ENCODE peak calls at places on chromosomes 1 and 21, in six cellular contexts. One of them, this sample, is unnamed.

GRCh38 chr21:41585199-41585994 is 77.4 kb upstream of the TMPRSS2 start:
- DNase-seq in neuronal stem cell: no peak
- DNase-seq in IMR-90: no peak
- DNase-seq in trophoblast cell: peak
- DNase-seq in H9: no peak
- DNase-seq in H1: no peak
- DNase-seq in this sample: no peak

GRCh38 chr21:45525153-45525909 is 16.9 kb downstream of the SLC19A1 start:
- DNase-seq in H9: no peak
- DNase-seq in IMR-90: no peak
- DNase-seq in neuronal stem cell: no peak
- DNase-seq in trophoblast cell: no peak
- DNase-seq in H1: no peak
- DNase-seq in this sample: no peak

GRCh38 chr1:62286778-62287224 is 32.4 kb downstream of the KANK4 start:
- DNase-seq in trophoblast cell: no peak
- DNase-seq in IMR-90: no peak
- DNase-seq in H1: peak
- DNase-seq in H9: peak
- DNase-seq in neuronal stem cell: no peak
- DNase-seq in this sample: no peak

GRCh38 chr1:161954050-161954449 is 69.6 kb downstream of the OLFML2B start:
- DNase-seq in neuronal stem cell: no peak
- DNase-seq in H9: no peak
- DNase-seq in IMR-90: no peak
- DNase-seq in H1: no peak
- DNase-seq in trophoblast cell: no peak
- DNase-seq in this sample: no peak

GRCh38 chr1:216183007-216183406 is 240.2 kb downstream of the USH2A start:
- DNase-seq in trophoblast cell: peak
- DNase-seq in H1: no peak
- DNase-seq in H9: peak
- DNase-seq in IMR-90: peak
- DNase-seq in neuronal stem cell: peak
- DNase-seq in this sample: peak

GRCh38 chr1:232950919-232951579 is 638 bp downstream of the NTPCR start:
- DNase-seq in trophoblast cell: peak
- DNase-seq in neuronal stem cell: no peak
- DNase-seq in H1: no peak
- DNase-seq in IMR-90: peak
- DNase-seq in H9: peak
- DNase-seq in this sample: peak

GRCh38 chr1:217393901-217394300 is 237.0 kb downstream of the GPATCH2 start:
- DNase-seq in neuronal stem cell: peak
- DNase-seq in IMR-90: no peak
- DNase-seq in H9: no peak
- DNase-seq in trophoblast cell: no peak
- DNase-seq in H1: no peak
- DNase-seq in this sample: no peak

GRCh38 chr1:53964109-53964508 is 18.0 kb downstream of the LRRC42 start:
- DNase-seq in H1: no peak
- DNase-seq in H9: no peak
- DNase-seq in IMR-90: peak
- DNase-seq in neuronal stem cell: no peak
- DNase-seq in trophoblast cell: no peak
- DNase-seq in this sample: no peak

GRCh38 chr1:59574085-59574484 is 240.7 kb upstream of the HOOK1 start:
- DNase-seq in H1: no peak
- DNase-seq in IMR-90: peak
- DNase-seq in H9: no peak
- DNase-seq in neuronal stem cell: no peak
- DNase-seq in trophoblast cell: peak
- DNase-seq in this sample: no peak

GRCh38 chr1:87685366-87686136 is 356.9 kb downstream of the LMO4 start:
- DNase-seq in H1: no peak
- DNase-seq in neuronal stem cell: no peak
- DNase-seq in H9: peak
- DNase-seq in IMR-90: peak
- DNase-seq in trophoblast cell: no peak
- DNase-seq in this sample: peak

GRCh38 chr1:246689409-246689997 is 34.7 kb upstream of the SCCPDH start:
- DNase-seq in H1: peak
- DNase-seq in neuronal stem cell: peak
- DNase-seq in H9: peak
- DNase-seq in trophoblast cell: peak
- DNase-seq in IMR-90: peak
- DNase-seq in this sample: peak

GRCh38 chr1:174247472-174247871 is 88.2 kb downstream of the RABGAP1L start:
- DNase-seq in neuronal stem cell: no peak
- DNase-seq in H1: no peak
- DNase-seq in trophoblast cell: no peak
- DNase-seq in H9: no peak
- DNase-seq in IMR-90: no peak
- DNase-seq in this sample: no peak

GRCh38 chr1:230028602-230029223 is 38.3 kb upstream of the GALNT2 start:
- DNase-seq in H9: no peak
- DNase-seq in neuronal stem cell: no peak
- DNase-seq in H1: no peak
- DNase-seq in trophoblast cell: no peak
- DNase-seq in IMR-90: no peak
- DNase-seq in this sample: no peak

GRCh38 chr1:44587796-44588460 is 86.4 kb downstream of the TMEM53 start:
- DNase-seq in trophoblast cell: peak
- DNase-seq in H9: no peak
- DNase-seq in IMR-90: no peak
- DNase-seq in H1: no peak
- DNase-seq in neuronal stem cell: no peak
- DNase-seq in this sample: no peak

GRCh38 chr1:28800324-28800723 is 11.6 kb upstream of the OPRD1 start:
- DNase-seq in H1: no peak
- DNase-seq in neuronal stem cell: no peak
- DNase-seq in trophoblast cell: no peak
- DNase-seq in H9: no peak
- DNase-seq in IMR-90: no peak
- DNase-seq in this sample: no peak

GRCh38 chr1:28803662-28804061 is 8.3 kb upstream of the OPRD1 start:
- DNase-seq in IMR-90: no peak
- DNase-seq in H1: no peak
- DNase-seq in H9: no peak
- DNase-seq in trophoblast cell: no peak
- DNase-seq in neuronal stem cell: no peak
- DNase-seq in this sample: no peak

GRCh38 chr1:28796321-28797213 is 15.4 kb upstream of the OPRD1 start:
- DNase-seq in H9: peak
- DNase-seq in H1: no peak
- DNase-seq in IMR-90: no peak
- DNase-seq in neuronal stem cell: no peak
- DNase-seq in trophoblast cell: peak
- DNase-seq in this sample: no peak

GRCh38 chr1:28804071-28804470 is 7.9 kb upstream of the OPRD1 start:
- DNase-seq in neuronal stem cell: no peak
- DNase-seq in trophoblast cell: no peak
- DNase-seq in H1: no peak
- DNase-seq in H9: no peak
- DNase-seq in IMR-90: no peak
- DNase-seq in this sample: no peak

DNA sequence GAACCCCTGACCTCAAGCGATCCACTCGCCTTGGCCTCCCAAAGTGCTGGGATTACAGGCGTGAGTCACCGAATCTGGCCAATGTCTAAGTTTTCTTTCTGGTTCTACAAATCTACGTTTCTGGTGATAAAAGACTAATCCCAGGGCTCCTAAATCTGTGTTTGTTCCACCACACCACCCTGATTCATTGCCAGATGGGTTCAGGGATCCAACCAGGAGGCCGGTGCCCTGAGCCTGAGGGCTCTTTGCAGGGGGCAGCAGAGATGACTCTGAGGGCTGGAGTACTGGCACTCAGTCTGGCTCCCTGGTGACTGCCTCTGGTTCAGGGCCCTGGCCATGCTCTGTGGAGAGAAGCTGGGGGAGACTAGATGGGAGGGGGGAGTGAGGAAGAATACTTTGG is 10.5 kb upstream of the OPRD1 start:
- DNase-seq in IMR-90: no peak
- DNase-seq in neuronal stem cell: no peak
- DNase-seq in H9: no peak
- DNase-seq in H1: no peak
- DNase-seq in trophoblast cell: no peak
- DNase-seq in this sample: no peak
- H2AFZ ChIP-seq in IMR-90: no peak
- H2AFZ ChIP-seq in neuronal stem cell: no peak
- H2AFZ ChIP-seq in H9: no peak
- H2AFZ ChIP-seq in H1: no peak
- H2AFZ ChIP-seq in trophoblast cell: no peak
- H2AFZ ChIP-seq in this sample: no peak

GRCh38 chr1:200310824-200311223 is 99.0 kb downstream of the ZNF281 start:
- DNase-seq in H1: no peak
- DNase-seq in H9: no peak
- DNase-seq in trophoblast cell: no peak
- DNase-seq in neuronal stem cell: no peak
- DNase-seq in IMR-90: no peak
- DNase-seq in this sample: no peak

GRCh38 chr1:200311256-200311655 is 98.6 kb downstream of the ZNF281 start:
- DNase-seq in H9: no peak
- DNase-seq in trophoblast cell: no peak
- DNase-seq in IMR-90: peak
- DNase-seq in neuronal stem cell: no peak
- DNase-seq in H1: no peak
- DNase-seq in this sample: peak

GRCh38 chr1:200316148-200316803 is 93.6 kb downstream of the ZNF281 start:
- DNase-seq in H9: no peak
- DNase-seq in IMR-90: no peak
- DNase-seq in trophoblast cell: no peak
- DNase-seq in H1: no peak
- DNase-seq in neuronal stem cell: no peak
- DNase-seq in this sample: no peak

GRCh38 chr1:200317236-200317635 is 92.6 kb downstream of the ZNF281 start:
- DNase-seq in IMR-90: peak
- DNase-seq in trophoblast cell: peak
- DNase-seq in H1: no peak
- DNase-seq in H9: no peak
- DNase-seq in neuronal stem cell: no peak
- DNase-seq in this sample: peak

DNA sequence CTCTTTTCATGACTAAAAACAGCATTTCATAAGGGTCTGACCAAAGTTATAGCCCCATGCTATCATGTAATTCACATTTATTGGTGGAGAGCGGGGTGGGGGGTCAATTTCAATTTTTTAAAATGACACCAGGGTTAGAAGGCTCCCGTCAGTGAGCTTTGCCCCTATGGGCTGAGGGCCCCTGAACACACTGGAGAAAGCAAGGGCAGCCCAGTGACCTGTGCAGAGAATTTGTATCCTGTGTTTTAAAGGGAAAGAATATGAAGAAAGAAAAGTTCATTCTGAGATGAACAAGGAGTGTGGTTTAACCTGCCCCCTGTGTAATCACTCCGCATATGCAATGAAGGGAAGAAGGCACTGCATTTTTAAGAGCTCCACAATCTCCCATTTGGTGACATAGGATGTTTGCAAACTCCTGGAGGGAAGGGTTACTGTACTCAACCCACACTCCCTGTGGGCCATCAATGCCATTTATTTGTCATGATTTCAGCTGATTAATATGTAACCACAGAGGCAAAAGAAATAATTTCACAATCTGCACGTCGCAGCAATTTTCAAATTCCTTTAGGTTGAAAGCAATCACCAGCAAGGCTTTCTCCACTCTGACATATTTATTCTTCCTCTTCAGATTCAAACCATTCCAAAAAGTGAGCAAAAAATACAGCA is 95.6 kb downstream of the ZNF281 start:
- DNase-seq in IMR-90: peak
- DNase-seq in H9: no peak
- DNase-seq in neuronal stem cell: no peak
- DNase-seq in trophoblast cell: peak
- DNase-seq in H1: no peak
- DNase-seq in this sample: peak
- H3K18ac ChIP-seq in IMR-90: peak
- H3K18ac ChIP-seq in H9: no peak
- H3K18ac ChIP-seq in neuronal stem cell: no peak
- H3K18ac ChIP-seq in trophoblast cell: no peak
- H3K18ac ChIP-seq in H1: no peak
- H3K18ac ChIP-seq in this sample: no peak

GRCh38 chr1:66930823-66931174 is 6.0 kb downstream of the MIER1 start:
- DNase-seq in H9: no peak
- DNase-seq in IMR-90: no peak
- DNase-seq in H1: no peak
- DNase-seq in neuronal stem cell: no peak
- DNase-seq in trophoblast cell: no peak
- DNase-seq in this sample: no peak

GRCh38 chr1:66929999-66930822 is 5.4 kb downstream of the MIER1 start:
- DNase-seq in H9: peak
- DNase-seq in neuronal stem cell: peak
- DNase-seq in IMR-90: peak
- DNase-seq in trophoblast cell: peak
- DNase-seq in H1: peak
- DNase-seq in this sample: peak

GRCh38 chr1:66931548-66932124 is 6.8 kb downstream of the MIER1 start:
- DNase-seq in H9: no peak
- DNase-seq in IMR-90: no peak
- DNase-seq in neuronal stem cell: no peak
- DNase-seq in H1: no peak
- DNase-seq in trophoblast cell: no peak
- DNase-seq in this sample: no peak

GRCh38 chr1:66929289-66929688 is 4.5 kb downstream of the MIER1 start:
- DNase-seq in IMR-90: no peak
- DNase-seq in H1: no peak
- DNase-seq in H9: no peak
- DNase-seq in neuronal stem cell: no peak
- DNase-seq in trophoblast cell: no peak
- DNase-seq in this sample: no peak

GRCh38 chr1:66929691-66929998 is 4.9 kb downstream of the MIER1 start:
- DNase-seq in IMR-90: no peak
- DNase-seq in trophoblast cell: no peak
- DNase-seq in H1: no peak
- DNase-seq in neuronal stem cell: no peak
- DNase-seq in H9: no peak
- DNase-seq in this sample: no peak
- H2AFZ ChIP-seq in IMR-90: peak
- H2AFZ ChIP-seq in trophoblast cell: peak
- H2AFZ ChIP-seq in H1: no peak
- H2AFZ ChIP-seq in neuronal stem cell: peak
- H2AFZ ChIP-seq in H9: no peak
- H2AFZ ChIP-seq in this sample: no peak

GRCh38 chr1:156145622-156146005 is 7.8 kb upstream of the SEMA4A start:
- DNase-seq in H9: no peak
- DNase-seq in trophoblast cell: no peak
- DNase-seq in IMR-90: no peak
- DNase-seq in neuronal stem cell: no peak
- DNase-seq in H1: no peak
- DNase-seq in this sample: no peak

GRCh38 chr1:156148236-156148635 is 5.1 kb upstream of the SEMA4A start:
- DNase-seq in H9: no peak
- DNase-seq in trophoblast cell: no peak
- DNase-seq in H1: no peak
- DNase-seq in neuronal stem cell: no peak
- DNase-seq in IMR-90: no peak
- DNase-seq in this sample: peak

GRCh38 chr1:156144747-156145146 is 8.6 kb upstream of the SEMA4A start:
- DNase-seq in neuronal stem cell: no peak
- DNase-seq in IMR-90: no peak
- DNase-seq in H1: no peak
- DNase-seq in H9: no peak
- DNase-seq in trophoblast cell: no peak
- DNase-seq in this sample: peak

GRCh38 chr1:156146749-156147405 is 6.5 kb upstream of the SEMA4A start:
- DNase-seq in trophoblast cell: no peak
- DNase-seq in H9: no peak
- DNase-seq in H1: no peak
- DNase-seq in IMR-90: no peak
- DNase-seq in neuronal stem cell: no peak
- DNase-seq in this sample: peak

GRCh38 chr1:156146006-156146748 is 7.2 kb upstream of the SEMA4A start:
- DNase-seq in neuronal stem cell: peak
- DNase-seq in trophoblast cell: peak
- DNase-seq in IMR-90: peak
- DNase-seq in H9: no peak
- DNase-seq in H1: no peak
- DNase-seq in this sample: peak
- H3K18ac ChIP-seq in neuronal stem cell: peak
- H3K18ac ChIP-seq in trophoblast cell: no peak
- H3K18ac ChIP-seq in IMR-90: no peak
- H3K18ac ChIP-seq in H9: peak
- H3K18ac ChIP-seq in H1: peak
- H3K18ac ChIP-seq in this sample: no peak